ENCODE peak calls at places on chromosomes 4 and X, in ten cellular contexts. G is foreskin fibroblast; F is activated CD8-positive, alpha-beta memory T cell treated with anti-CD3 and anti-CD28 coated beads for 1 hour; X is bronchial epithelial cell; H is heart left ventricle; I is RCC 7860; P is LHCN-M2; D is AML-193; O is frontal cortex; U is right lobe of liver. J is an unnamed sample.
A peak's percentile ranks its signal among the peaks of the same experiment; 100 is the strongest.

GRCh38 chr4:20552004-20552403 is 148.3 kb upstream of the PACRGL start:
- DNase-seq in G (no peak), F (no peak), X (no peak), H (no peak), I (no peak), P (no peak), D (no peak), O (no peak), U (no peak), J (no peak)

GRCh38 chr4:102168580-102168979 is 176.7 kb downstream of the SLC39A8 start:
- DNase-seq in G (no peak), F (no peak), X (no peak), H (no peak), I (no peak), P (no peak), D (no peak), O (no peak), U (no peak), J (no peak)

GRCh38 chr4:98929341-98930267 is 671 bp upstream of the EIF4E start:
- DNase-seq in G (peak; percentile 98), F (peak; percentile 11), X (peak; percentile 99), H (peak; percentile 76), I (peak; percentile 96), P (peak; percentile 97), D (peak; percentile 76), O (no peak), U (peak; percentile 69), J (peak; percentile 91)

GRCh38 chr4:82031386-82031785 is 342.4 kb downstream of the HNRNPD start:
- DNase-seq in G (no peak), F (no peak), X (no peak), H (no peak), I (no peak), P (no peak), D (no peak), O (no peak), U (no peak), J (no peak)

GRCh38 chr4:139628184-139629012 is 37.2 kb upstream of the MGST2 start:
- DNase-seq in G (no peak), F (no peak), X (no peak), H (no peak), I (no peak), P (no peak), D (no peak), O (no peak), U (no peak), J (no peak)

GRCh38 chrX:102959471-102959870 is 22.4 kb downstream of the RAB40AL start:
- DNase-seq in G (peak; percentile 90), F (no peak), X (peak; percentile 36), H (no peak), I (peak; percentile 4), P (peak; percentile 79), D (no peak), O (no peak), U (no peak), J (no peak)

GRCh38 chr4:83276299-83277040 is 8.1 kb downstream of the COQ2 start:
- DNase-seq in G (peak; percentile 53), F (no peak), X (no peak), H (no peak), I (no peak), P (no peak), D (no peak), O (no peak), U (no peak), J (no peak)

GRCh38 chrX:24026403-24026801 is 584 bp downstream of the KLHL15 start:
- DNase-seq in G (peak; percentile 37), F (no peak), X (peak; percentile 1), H (no peak), I (no peak), P (peak; percentile 8), D (no peak), O (no peak), U (no peak), J (no peak)

GRCh38 chrX:148874621-148875020 is 374.2 kb downstream of the AFF2 start:
- DNase-seq in G (peak; percentile 48), F (no peak), X (no peak), H (no peak), I (no peak), P (peak; percentile 24), D (no peak), O (no peak), U (no peak), J (no peak)

GRCh38 chr4:138542191-138542771 is 300.1 kb upstream of the SLC7A11 start:
- DNase-seq in G (peak; percentile 39), F (no peak), X (peak; percentile 55), H (no peak), I (no peak), P (peak; percentile 11), D (no peak), O (no peak), U (no peak), J (no peak)

GRCh38 chrX:47900833-47901232 is 64.1 kb downstream of the ZNF81 start:
- DNase-seq in G (no peak), F (no peak), X (no peak), H (no peak), I (no peak), P (no peak), D (peak; percentile 4), O (no peak), U (no peak), J (no peak)

GRCh38 chr4:118712872-118713271 is 27.7 kb downstream of the METTL14 start:
- DNase-seq in G (peak; percentile 64), F (no peak), X (peak; percentile 29), H (no peak), I (peak; percentile 38), P (peak; percentile 29), D (no peak), O (no peak), U (no peak), J (no peak)

GRCh38 chrX:101659601-101660063 is at the start of gene ARMCX2:
- DNase-seq in G (peak; percentile 75), F (no peak), X (peak; percentile 37), H (peak; percentile 59), I (no peak), P (peak; percentile 89), D (no peak), O (peak; percentile 50), U (no peak), J (no peak)

GRCh38 chrX:106932492-106932923 is 12.3 kb downstream of the CLDN2 start:
- DNase-seq in G (peak; percentile 69), F (no peak), X (no peak), H (no peak), I (peak; percentile 74), P (peak; percentile 19), D (no peak), O (no peak), U (no peak), J (no peak)

J was measured in keratinocyte.